ENCODE peak calls at places on chromosome 18, in ten cellular contexts. Y is substantia nigra, N is cardiac septum, X is NCI-H69, P is caudate nucleus, D is HCEC 1CT, F is kidney tubule cell, V is NCI-H524 treated with DMSO at 0.1 percent for 48 hours, W is IMR-90, L is C1 segment of cervical spinal cord. B is an unnamed sample.

GRCh38 chr18:5440297-5440696 is 103.5 kb downstream of the EPB41L3 start:
- DNase-seq in Y (no peak), N (no peak), X (no peak), P (no peak), D (no peak), F (no peak), V (no peak), W (peak), L (no peak), B (no peak)

GRCh38 chr18:26502834-26503233 is 45.5 kb downstream of the KCTD1 start:
- DNase-seq in Y (no peak), N (no peak), X (peak), P (no peak), D (no peak), F (no peak), V (no peak), W (no peak), L (no peak), B (no peak)

GRCh38 chr18:56107821-56108485 is 520.0 kb upstream of the TCF4 start:
- DNase-seq in Y (no peak), N (no peak), X (no peak), P (no peak), D (no peak), F (no peak), V (no peak), W (no peak), L (no peak), B (no peak)

GRCh38 chr18:9890191-9890590 is 4.4 kb downstream of the TXNDC2 start:
- DNase-seq in Y (no peak), N (no peak), X (no peak), P (no peak), D (no peak), F (no peak), V (no peak), W (no peak), L (no peak), B (no peak)

GRCh38 chr18:13439475-13439874 is 220.9 kb downstream of the LDLRAD4 start:
- DNase-seq in Y (no peak), N (no peak), X (no peak), P (no peak), D (no peak), F (no peak), V (no peak), W (no peak), L (no peak), B (no peak)

GRCh38 chr18:75727479-75727878 is 300.0 kb upstream of the SMIM21 start:
- DNase-seq in Y (peak), N (no peak), X (peak), P (peak), D (no peak), F (peak), V (no peak), W (peak), L (no peak), B (peak)

GRCh38 chr18:58640428-58640805 is 11.5 kb upstream of the ALPK2 start:
- DNase-seq in Y (no peak), N (no peak), X (no peak), P (no peak), D (no peak), F (peak), V (no peak), W (no peak), L (no peak), B (no peak)

GRCh38 chr18:50644807-50645206 is 84.9 kb downstream of the MAPK4 start:
- DNase-seq in Y (no peak), N (peak), X (peak), P (no peak), D (peak), F (peak), V (no peak), W (no peak), L (no peak), B (no peak)

GRCh38 chr18:6504605-6505510 is 90.1 kb upstream of the L3MBTL4 start:
- DNase-seq in Y (no peak), N (no peak), X (peak), P (no peak), D (no peak), F (peak), V (no peak), W (no peak), L (no peak), B (no peak)

GRCh38 chr18:57561728-57562423 is 24.6 kb downstream of the FECH start:
- DNase-seq in Y (peak), N (no peak), X (peak), P (no peak), D (peak), F (peak), V (peak), W (peak), L (no peak), B (peak)

GRCh38 chr18:23072079-23072478 is 63.2 kb upstream of the CABLES1 start:
- DNase-seq in Y (no peak), N (no peak), X (no peak), P (no peak), D (no peak), F (no peak), V (no peak), W (no peak), L (no peak), B (no peak)

GRCh38 chr18:79949571-79950439 is 1.6 kb downstream of the SLC66A2 start:
- DNase-seq in Y (no peak), N (peak), X (peak), P (no peak), D (no peak), F (peak), V (no peak), W (no peak), L (no peak), B (peak)

GRCh38 chr18:35510071-35511010 is 12.6 kb upstream of the INO80C start:
- DNase-seq in Y (no peak), N (no peak), X (no peak), P (no peak), D (no peak), F (no peak), V (no peak), W (no peak), L (no peak), B (no peak)

GRCh38 chr18:80171190-80171872 is 62.3 kb downstream of the ADNP2 start:
- DNase-seq in Y (peak), N (no peak), X (peak), P (peak), D (peak), F (peak), V (no peak), W (peak), L (no peak), B (peak)